ENCODE peak calls at places on chromosomes 13 and 19, in nine cellular contexts. L is tibial artery; M is lung; N is CD8-positive, alpha-beta T cell; G is pancreas; V is HL-60; K is Peyer's patch; E is PC-9; B is breast epithelium. S is an unnamed sample.

GRCh38 chr13:30371649-30372265 is 50.5 kb upstream of the UBE2L5 start:
- DNase-seq in V (peak; percentile 87), M (no peak), K (peak; percentile 93), G (no peak), B (no peak), L (peak; percentile 63), N (peak; percentile 80), E (peak; percentile 32), S (no peak)

GRCh38 chr19:16542894-16543498 is 759 bp upstream of the CHERP start:
- DNase-seq in N (no peak), E (no peak), K (no peak), B (no peak), M (no peak), L (no peak), V (no peak), G (no peak), S (no peak)

GRCh38 chr13:113918981-113919646 is 54.8 kb downstream of the C13orf46 start:
- DNase-seq in G (peak; percentile 50), K (no peak), N (peak; percentile 43), L (peak; percentile 56), B (peak; percentile 46), V (no peak), M (no peak), E (no peak), S (no peak)

GRCh38 chr19:18941628-18942354 is 774 bp upstream of the HOMER3 start:
- DNase-seq in M (no peak), K (no peak), E (no peak), L (no peak), V (no peak), N (no peak), G (no peak), B (no peak), S (no peak)

GRCh38 chr13:112118451-112119064 is 51.6 kb downstream of the SOX1 start:
- DNase-seq in E (no peak), L (peak; percentile 44), K (no peak), B (no peak), M (no peak), N (peak; percentile 45), V (no peak), G (no peak), S (no peak)

GRCh38 chr19:51311388-51312257 is at the start of gene IGLON5:
- DNase-seq in M (no peak), V (no peak), L (no peak), N (no peak), E (no peak), G (no peak), B (no peak), K (no peak), S (no peak)

GRCh38 chr19:53079313-53079924 is 23.8 kb downstream of the ZNF160 start:
- DNase-seq in K (no peak), E (no peak), G (no peak), V (no peak), M (no peak), B (no peak), L (no peak), N (no peak), S (no peak)

GRCh38 chr13:37289212-37289935 is 183.9 kb upstream of the CSNK1A1L start:
- DNase-seq in N (no peak), B (no peak), E (no peak), M (no peak), K (no peak), L (no peak), V (no peak), G (no peak), S (no peak)

DNA sequence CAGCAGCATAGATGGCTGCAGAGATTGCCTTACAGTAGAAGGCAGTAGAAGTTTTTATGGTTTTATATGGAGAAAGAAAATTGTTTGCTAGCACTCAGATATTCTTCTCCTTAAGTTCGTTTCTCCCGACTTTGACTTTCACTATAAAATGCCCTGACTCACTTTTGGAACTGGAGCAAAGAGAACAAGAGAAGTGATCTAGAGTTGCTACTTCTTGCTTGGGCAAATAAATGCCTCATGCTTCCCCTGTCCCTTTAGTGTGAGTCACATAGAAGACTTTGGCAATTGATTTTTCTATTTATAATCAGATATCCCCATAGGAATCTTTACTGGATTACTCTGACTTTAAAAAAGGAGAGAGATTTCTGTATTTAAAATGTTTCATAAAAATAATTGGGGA is 46.9 kb downstream of the ITGBL1 start:
- DNase-seq in V (no peak), B (no peak), K (no peak), G (no peak), E (no peak), N (no peak), M (no peak), L (no peak), S (no peak)
- H3K27ac ChIP-seq in V (no peak overlapping the region), B (no peak overlapping the region), K (no peak overlapping the region), G (no peak overlapping the region), E (peak overlapping the region; percentile 84), N (no peak overlapping the region), M (no peak overlapping the region), L (peak overlapping the region; percentile 66), S (no peak overlapping the region)

DNA sequence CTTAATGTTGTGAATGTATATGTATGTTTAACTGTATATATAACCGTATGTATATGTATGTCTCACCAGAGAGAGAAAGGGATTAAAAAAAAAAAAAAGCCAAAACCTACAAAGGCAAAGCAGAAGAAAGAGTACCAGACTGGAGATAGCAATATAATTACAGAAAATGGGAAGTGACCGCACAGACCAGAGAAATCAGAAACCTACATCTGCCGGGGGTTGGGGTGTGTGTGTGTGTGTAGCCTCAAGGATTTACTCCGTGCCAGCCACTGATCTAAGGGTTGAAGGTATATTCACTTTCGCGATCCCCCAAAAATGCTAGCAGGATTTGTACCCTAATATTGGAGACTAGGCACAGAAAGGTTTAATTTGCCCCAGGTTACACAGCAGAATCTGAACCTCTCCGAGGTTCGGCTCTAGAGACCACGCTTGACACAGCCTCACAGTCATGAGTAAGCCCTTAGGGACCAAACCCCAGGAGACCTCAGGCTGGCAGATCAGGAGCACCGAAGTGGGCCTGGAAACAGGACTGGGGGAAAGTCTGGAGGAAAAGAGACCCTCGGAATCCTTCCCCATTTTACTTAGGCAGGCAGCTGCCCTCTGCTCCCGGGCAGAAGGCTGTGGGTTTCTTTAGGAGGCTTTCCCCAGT is 14.8 kb downstream of the ARL11 start:
- DNase-seq in B (no peak), E (no peak), N (no peak), L (no peak), K (no peak), G (no peak), V (no peak), M (no peak), S (no peak)
- H3K4me3 ChIP-seq in B (no peak overlapping the region), E (no peak overlapping the region), N (no peak overlapping the region), L (no peak overlapping the region), K (peak overlapping the region; percentile 18), G (no peak overlapping the region), V (peak overlapping the region; percentile 24), M (no peak overlapping the region), S (no peak overlapping the region)

DNA sequence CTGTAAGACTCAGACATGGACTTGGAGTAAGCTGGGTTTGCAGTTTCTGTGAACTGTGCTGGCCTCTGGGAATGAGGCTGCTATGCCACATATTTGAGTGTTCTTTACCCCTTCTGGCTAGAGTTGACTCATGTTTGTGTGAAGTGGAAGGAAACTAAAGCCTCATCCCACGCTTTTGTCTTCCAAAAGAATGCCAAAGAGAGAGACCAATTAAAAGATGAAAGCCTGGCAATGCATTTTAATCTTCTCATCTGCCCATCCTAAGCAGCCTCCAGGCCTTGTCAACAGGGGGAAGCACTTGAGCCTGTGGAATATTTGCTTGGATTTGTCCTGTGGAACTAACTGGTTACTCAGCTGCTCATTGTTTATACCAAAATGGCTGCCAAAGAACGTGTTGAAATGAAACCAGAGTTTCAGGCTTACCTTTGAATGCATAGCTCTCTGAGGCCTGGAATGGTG is 49.1 kb downstream of the LMO7 start:
- DNase-seq in G (no peak), M (no peak), E (peak; percentile 16), B (no peak), N (no peak), K (no peak), V (no peak), L (no peak), S (peak; percentile 72)
- TF ChIP-seq CTCF in G (no peak), M (no peak), E (no peak), B (no peak), N (no peak), K (no peak), V (no peak), L (no peak), S (peak; percentile 67)

GRCh38 chr19:40611096-40611495 is 9.9 kb downstream of the LTBP4 start:
- DNase-seq in V (no peak), K (peak; percentile 75), L (no peak), G (no peak), N (no peak), M (peak; percentile 58), B (no peak), E (no peak), S (no peak)
- H3K27ac ChIP-seq in V (no peak overlapping the region), K (peak overlapping the region; percentile 98), L (peak overlapping the region; percentile 58), G (no peak overlapping the region), N (peak overlapping the region; percentile 72), M (peak overlapping the region; percentile 78), B (peak overlapping the region; percentile 87), E (no peak overlapping the region), S (no peak overlapping the region)

GRCh38 chr19:48596679-48597465 is 9.7 kb upstream of the SPACA4 start:
- DNase-seq in E (no peak), L (no peak), N (peak; percentile 62), G (no peak), K (no peak), V (no peak), M (no peak), B (no peak), S (no peak)
- H3K4me3 ChIP-seq in E (no peak overlapping the region), L (no peak overlapping the region), N (peak overlapping the region; percentile 27), G (no peak overlapping the region), K (no peak overlapping the region), V (peak overlapping the region; percentile 17), M (no peak overlapping the region), B (no peak overlapping the region), S (no peak overlapping the region)

S was measured in AG04450.